ENCODE peak calls at places on chromosomes 3 and 15, in ten cellular contexts. J is amygdala, E is A549, N is left cardiac atrium, M is MCF 10A, V is endothelial cell, T is pons, A is endodermal cell, F is heart left ventricle, B is D341Med. Y is an unnamed sample.

GRCh38 chr15:56353119-56353518 is 12.1 kb upstream of the TEX9 start:
- DNase-seq in J (no peak), E (no peak), N (no peak), M (no peak), V (no peak), T (no peak), A (no peak), F (no peak), B (no peak), Y (no peak)

GRCh38 chr3:126257174-126257573 is 76.8 kb upstream of the ALDH1L1 start:
- DNase-seq in J (no peak), E (no peak), N (no peak), M (no peak), V (no peak), T (no peak), A (no peak), F (no peak), B (no peak), Y (no peak)

GRCh38 chr3:60594025-60594424 is 657.2 kb downstream of the FHIT start:
- DNase-seq in J (no peak), E (no peak), N (peak), M (peak), V (no peak), T (peak), A (no peak), F (peak), B (no peak), Y (no peak)

GRCh38 chr3:100844063-100844936 is 135.0 kb downstream of the TFG start:
- DNase-seq in J (no peak), E (no peak), N (no peak), M (no peak), V (no peak), T (no peak), A (no peak), F (no peak), B (no peak), Y (no peak)

GRCh38 chr3:46981932-46982471 is 2.5 kb downstream of the NBEAL2 start:
- DNase-seq in J (no peak), E (no peak), N (peak), M (no peak), V (peak), T (no peak), A (peak), F (peak), B (no peak), Y (no peak)

GRCh38 chr3:17195856-17196604 is 311.3 kb downstream of the PLCL2 start:
- DNase-seq in J (no peak), E (no peak), N (no peak), M (peak), V (no peak), T (peak), A (no peak), F (no peak), B (no peak), Y (no peak)

GRCh38 chr15:77981281-77982126 is 96.0 kb downstream of the TBC1D2B start:
- DNase-seq in J (no peak), E (no peak), N (no peak), M (no peak), V (no peak), T (no peak), A (no peak), F (no peak), B (no peak), Y (no peak)

GRCh38 chr3:194682189-194682588 is 3.5 kb upstream of the FAM43A start:
- DNase-seq in J (no peak), E (no peak), N (no peak), M (no peak), V (no peak), T (no peak), A (no peak), F (no peak), B (no peak), Y (no peak)

GRCh38 chr3:112327371-112327951 is 5.5 kb upstream of the CD200 start:
- DNase-seq in J (no peak), E (peak), N (no peak), M (peak), V (peak), T (peak), A (no peak), F (no peak), B (peak), Y (peak)

Y was measured in DMS 273 treated with DMSO at 0.1 percent for 48 hours.